ENCODE peak calls at places on chromosomes 16 and 17, in five cellular contexts. One of them, this sample, is unnamed.

GRCh38 chr16:85286066-85286712 is 173.9 kb upstream of the CIBAR2 start:
- DNase-seq in HS-27A: no peak
- DNase-seq in glutamatergic neuron: no peak
- DNase-seq in CD8-positive, alpha-beta T cell: no peak
- DNase-seq in NCI-H526: no peak
- DNase-seq in this sample: peak

GRCh38 chr16:57815987-57816745 is 13.9 kb upstream of the KIFC3 start:
- DNase-seq in NCI-H526: no peak
- DNase-seq in HS-27A: peak
- DNase-seq in CD8-positive, alpha-beta T cell: peak
- DNase-seq in glutamatergic neuron: peak
- DNase-seq in this sample: peak

GRCh38 chr17:63517825-63518534 is 5.2 kb upstream of the KCNH6 start:
- DNase-seq in NCI-H526: no peak
- DNase-seq in CD8-positive, alpha-beta T cell: no peak
- DNase-seq in HS-27A: no peak
- DNase-seq in glutamatergic neuron: no peak
- DNase-seq in this sample: no peak

GRCh38 chr17:31467502-31468256 is 76.2 kb downstream of the RAB11FIP4 start:
- DNase-seq in CD8-positive, alpha-beta T cell: no peak
- DNase-seq in HS-27A: no peak
- DNase-seq in NCI-H526: peak
- DNase-seq in glutamatergic neuron: no peak
- DNase-seq in this sample: no peak

GRCh38 chr16:70610273-70611223 is 35.8 kb upstream of the IL34 start:
- DNase-seq in NCI-H526: no peak
- DNase-seq in CD8-positive, alpha-beta T cell: no peak
- DNase-seq in glutamatergic neuron: no peak
- DNase-seq in HS-27A: no peak
- DNase-seq in this sample: no peak

GRCh38 chr17:72474740-72475477 is 354.1 kb downstream of the SOX9 start:
- DNase-seq in CD8-positive, alpha-beta T cell: no peak
- DNase-seq in NCI-H526: no peak
- DNase-seq in HS-27A: no peak
- DNase-seq in glutamatergic neuron: no peak
- DNase-seq in this sample: no peak

GRCh38 chr17:48175692-48176450 is 68.3 kb downstream of the SNX11 start:
- DNase-seq in CD8-positive, alpha-beta T cell: no peak
- DNase-seq in glutamatergic neuron: no peak
- DNase-seq in NCI-H526: no peak
- DNase-seq in HS-27A: peak
- DNase-seq in this sample: peak

GRCh38 chr16:30340621-30341020 is 14.5 kb downstream of the CD2BP2 start:
- DNase-seq in CD8-positive, alpha-beta T cell: no peak
- DNase-seq in NCI-H526: no peak
- DNase-seq in glutamatergic neuron: no peak
- DNase-seq in HS-27A: no peak
- DNase-seq in this sample: no peak

GRCh38 chr16:87965417-87965816 is 14.2 kb downstream of the BANP start:
- DNase-seq in glutamatergic neuron: no peak
- DNase-seq in CD8-positive, alpha-beta T cell: no peak
- DNase-seq in NCI-H526: no peak
- DNase-seq in HS-27A: no peak
- DNase-seq in this sample: no peak

GRCh38 chr17:79538291-79538690 is 72.6 kb downstream of the RBFOX3 start:
- DNase-seq in HS-27A: no peak
- DNase-seq in glutamatergic neuron: no peak
- DNase-seq in CD8-positive, alpha-beta T cell: no peak
- DNase-seq in NCI-H526: no peak
- DNase-seq in this sample: no peak

GRCh38 chr17:28551421-28552186 is 820 bp downstream of the UNC119 start:
- DNase-seq in HS-27A: no peak
- DNase-seq in glutamatergic neuron: peak
- DNase-seq in CD8-positive, alpha-beta T cell: no peak
- DNase-seq in NCI-H526: peak
- DNase-seq in this sample: no peak

GRCh38 chr16:4489030-4489429 is 12.8 kb downstream of the HMOX2 start:
- DNase-seq in glutamatergic neuron: no peak
- DNase-seq in NCI-H526: no peak
- DNase-seq in CD8-positive, alpha-beta T cell: no peak
- DNase-seq in HS-27A: peak
- DNase-seq in this sample: peak

GRCh38 chr17:68807998-68808772 is 147.0 kb downstream of the ABCA8 start:
- DNase-seq in CD8-positive, alpha-beta T cell: no peak
- DNase-seq in glutamatergic neuron: no peak
- DNase-seq in NCI-H526: no peak
- DNase-seq in HS-27A: no peak
- DNase-seq in this sample: peak

GRCh38 chr16:19745286-19746018 is 27.4 kb downstream of the IQCK start:
- DNase-seq in CD8-positive, alpha-beta T cell: no peak
- DNase-seq in NCI-H526: no peak
- DNase-seq in glutamatergic neuron: no peak
- DNase-seq in HS-27A: no peak
- DNase-seq in this sample: peak

GRCh38 chr16:83942815-83943515 is 10.1 kb upstream of the OSGIN1 start:
- DNase-seq in HS-27A: no peak
- DNase-seq in NCI-H526: no peak
- DNase-seq in CD8-positive, alpha-beta T cell: no peak
- DNase-seq in glutamatergic neuron: no peak
- DNase-seq in this sample: no peak

GRCh38 chr17:57068222-57068658 is 16.8 kb upstream of the AKAP1 start:
- DNase-seq in CD8-positive, alpha-beta T cell: no peak
- DNase-seq in glutamatergic neuron: no peak
- DNase-seq in HS-27A: no peak
- DNase-seq in NCI-H526: no peak
- DNase-seq in this sample: no peak

This sample was measured in astrocyte of the spinal cord.